ENCODE peak calls at places on chromosomes 13 and 19, in four cellular contexts. B is effector CD4-positive, alpha-beta T cell; H is adipocyte; I is NCI-H226. N is an unnamed sample.
A peak's percentile ranks its signal among the peaks of the same experiment; 100 is the strongest.

GRCh38 chr13:95385373-95385772 is 84.1 kb upstream of the ABCC4 start:
- DNase-seq in H (no peak), I (no peak), B (no peak), N (no peak)

GRCh38 chr13:40211586-40211968 is 454.9 kb downstream of the FOXO1 start:
- DNase-seq in H (no peak), I (no peak), B (no peak), N (no peak)

GRCh38 chr19:55454787-55455243 is 6.6 kb downstream of the ISOC2 start:
- DNase-seq in I (peak; percentile 31), B (peak; percentile 23), H (peak; percentile 59), N (no peak)

GRCh38 chr19:17420267-17420924 is 549 bp downstream of the MVB12A start:
- DNase-seq in H (no peak), B (no peak), I (no peak), N (no peak)

GRCh38 chr19:53824134-53824611 is at the start of gene NLRP12:
- DNase-seq in H (no peak), B (no peak), I (no peak), N (no peak)

GRCh38 chr13:76846363-76846762 is 39.8 kb downstream of the KCTD12 start:
- DNase-seq in H (no peak), B (no peak), I (no peak), N (no peak)

GRCh38 chr19:42512130-42512636 is 16.1 kb downstream of the CEACAM1 start:
- DNase-seq in B (no peak), I (no peak), H (no peak), N (no peak)

GRCh38 chr13:33146843-33147611 is 130.8 kb downstream of the KL start:
- DNase-seq in B (no peak), I (no peak), H (no peak), N (no peak)

GRCh38 chr19:55082023-55082851 is 6.6 kb downstream of the EPS8L1 start:
- DNase-seq in B (no peak), H (peak; percentile 56), I (no peak), N (no peak)

GRCh38 chr19:43765109-43765876 is 10.5 kb upstream of the SMG9 start:
- DNase-seq in H (peak; percentile 92), B (peak; percentile 64), I (peak; percentile 98), N (peak; percentile 57)

GRCh38 chr19:38059897-38060296 is 152.9 kb downstream of the SIPA1L3 start:
- DNase-seq in B (no peak), I (no peak), H (no peak), N (peak; percentile 69)

GRCh38 chr13:108795841-108796240 is 166.4 kb downstream of the MYO16 start:
- DNase-seq in H (no peak), I (peak; percentile 19), B (no peak), N (no peak)

GRCh38 chr19:49863935-49864320 is 3.4 kb downstream of the PNKP start:
- DNase-seq in I (no peak), B (no peak), H (no peak), N (no peak)

GRCh38 chr13:36347826-36348225 is 1.6 kb upstream of the SPART start:
- DNase-seq in I (no peak), H (no peak), B (no peak), N (no peak)

GRCh38 chr19:52200044-52200443 is 10.2 kb downstream of the PPP2R1A start:
- DNase-seq in I (peak; percentile 57), H (peak; percentile 75), B (no peak), N (no peak)

GRCh38 chr13:33262997-33263396 is 22.6 kb downstream of the STARD13 start:
- DNase-seq in H (no peak), I (no peak), B (no peak), N (no peak)

GRCh38 chr13:27474751-27475268 is 24.4 kb upstream of the MTIF3 start:
- DNase-seq in H (no peak), B (no peak), I (no peak), N (no peak)

GRCh38 chr13:79541426-79542049 is 60.6 kb downstream of the NDFIP2 start:
- DNase-seq in B (no peak), H (peak; percentile 84), I (peak; percentile 11), N (peak; percentile 20)

GRCh38 chr13:21625366-21625765 is 21.4 kb upstream of the MICU2 start:
- DNase-seq in I (peak; percentile 20), B (no peak), H (no peak), N (no peak)

GRCh38 chr13:110643324-110643723 is 28.0 kb downstream of the NAXD start:
- DNase-seq in I (no peak), B (no peak), H (no peak), N (no peak)

GRCh38 chr19:35135389-35135909 is 590 bp upstream of the LGI4 start:
- DNase-seq in I (peak; percentile 30), B (peak; percentile 41), H (peak; percentile 85), N (no peak)

GRCh38 chr19:17671906-17672305 is 16.2 kb downstream of the UNC13A start:
- DNase-seq in B (no peak), H (peak; percentile 37), I (peak; percentile 43), N (no peak)

GRCh38 chr19:51873097-51873496 is 14.7 kb downstream of the ZNF577 start:
- DNase-seq in B (no peak), I (no peak), H (no peak), N (no peak)

GRCh38 chr19:5292843-5293606 is 47.6 kb downstream of the PTPRS start:
- DNase-seq in H (peak; percentile 92), I (peak; percentile 62), B (peak; percentile 18), N (no peak)

GRCh38 chr13:67410645-67411044 is 180.5 kb upstream of the PCDH9 start:
- DNase-seq in B (no peak), H (no peak), I (no peak), N (no peak)

GRCh38 chr19:53795019-53795418 is 29.1 kb downstream of the NLRP12 start:
- DNase-seq in B (no peak), H (no peak), I (no peak), N (no peak)

GRCh38 chr13:109792416-109793090 is 6.2 kb upstream of the IRS2 start:
- DNase-seq in I (no peak), B (no peak), H (no peak), N (no peak)

N was measured in pulmonary artery endothelial cell.